ENCODE peak calls at places on chromosomes 2 and 18, in five cellular contexts. Z, T, U, B and N are unnamed samples.

GRCh38 chr2:126945118-126945517 is 46.4 kb downstream of the TEX51 start:
- DNase-seq in Z (no peak), T (no peak), U (no peak), B (no peak), N (no peak)

GRCh38 chr2:30708491-30709290 is 98.6 kb downstream of the CAPN13 start:
- DNase-seq in Z (no peak), T (peak), U (no peak), B (no peak), N (no peak)

GRCh38 chr2:180359522-180360282 is 352.6 kb upstream of the CWC22 start:
- DNase-seq in Z (no peak), T (no peak), U (no peak), B (no peak), N (no peak)

GRCh38 chr18:23503967-23504352 is 649 bp downstream of the RMC1 start:
- DNase-seq in Z (peak), T (peak), U (no peak), B (no peak), N (no peak)

GRCh38 chr2:108215794-108216211 is 24.0 kb upstream of the SULT1C3 start:
- DNase-seq in Z (no peak), T (peak), U (peak), B (no peak), N (no peak)

GRCh38 chr2:118738524-118739308 is 108.7 kb downstream of the EN1 start:
- DNase-seq in Z (no peak), T (peak), U (peak), B (peak), N (no peak)

GRCh38 chr2:64455545-64455944 is 1.6 kb downstream of the LGALSL start:
- DNase-seq in Z (no peak), T (no peak), U (no peak), B (no peak), N (no peak)

GRCh38 chr2:28395334-28396061 is 2.8 kb downstream of the FOSL2 start:
- DNase-seq in Z (no peak), T (peak), U (peak), B (peak), N (no peak)

GRCh38 chr2:3779650-3780049 is 76.3 kb downstream of the DCDC2C start:
- DNase-seq in Z (no peak), T (no peak), U (no peak), B (no peak), N (no peak)

GRCh38 chr2:218039171-218039570 is 29.9 kb upstream of the RUFY4 start:
- DNase-seq in Z (no peak), T (peak), U (no peak), B (no peak), N (no peak)

GRCh38 chr2:56132138-56132537 is 51.7 kb upstream of the CCDC85A start:
- DNase-seq in Z (no peak), T (peak), U (no peak), B (no peak), N (no peak)

GRCh38 chr2:188449570-188449969 is 157.9 kb downstream of the GULP1 start:
- DNase-seq in Z (no peak), T (no peak), U (no peak), B (no peak), N (no peak)

GRCh38 chr2:147495741-147496140 is 349.1 kb upstream of the ACVR2A start:
- DNase-seq in Z (no peak), T (no peak), U (no peak), B (no peak), N (no peak)

GRCh38 chr2:219434718-219435525 is at the start of gene SPEG:
- DNase-seq in Z (no peak), T (no peak), U (no peak), B (peak), N (no peak)

GRCh38 chr2:42962521-42962953 is 170.2 kb upstream of the HAAO start:
- DNase-seq in Z (peak), T (peak), U (no peak), B (no peak), N (no peak)

GRCh38 chr2:42136832-42137821 is 32.0 kb upstream of the EML4 start:
- DNase-seq in Z (no peak), T (no peak), U (no peak), B (no peak), N (no peak)

DNA sequence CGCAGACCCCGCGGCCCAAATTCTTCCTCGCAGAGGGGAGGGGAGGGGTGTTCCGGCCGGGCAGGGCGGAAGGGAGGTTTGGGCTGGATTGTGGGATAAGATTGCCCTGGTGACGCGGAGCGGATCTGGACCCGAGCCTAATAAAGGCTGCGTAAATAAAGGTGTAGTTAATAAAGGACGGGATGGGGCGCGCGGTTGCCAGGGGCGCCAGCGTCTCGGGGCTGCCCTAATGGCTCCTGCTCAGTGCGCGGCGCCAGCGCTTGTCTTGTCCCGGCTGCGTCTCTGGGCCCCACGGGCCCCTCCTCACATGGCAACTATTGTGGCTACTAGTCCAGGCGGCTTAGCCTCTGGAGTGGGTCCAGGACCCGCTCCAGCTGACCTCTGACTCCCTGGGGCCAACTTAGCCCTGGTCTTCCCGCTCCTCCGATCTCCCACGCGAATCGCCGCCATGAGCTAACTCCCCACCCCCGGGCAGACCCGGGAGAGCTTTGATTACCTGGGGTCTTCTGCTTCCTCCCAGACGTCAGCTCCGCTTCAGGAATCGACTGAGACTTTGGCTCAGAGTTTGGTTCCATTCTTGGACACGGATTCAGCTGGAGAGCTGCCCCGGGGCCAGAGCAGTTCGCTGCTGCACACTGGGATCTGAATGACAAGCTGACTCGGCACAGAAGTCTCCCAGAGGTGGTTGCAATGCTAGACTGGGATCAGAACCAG is 36.5 kb downstream of the SLC25A52 start:
- DNase-seq in Z (no peak), T (peak), U (peak), B (peak), N (peak)
- H3K4me3 ChIP-seq in Z (peak), T (peak), U (peak), B (peak), N (peak)

DNA sequence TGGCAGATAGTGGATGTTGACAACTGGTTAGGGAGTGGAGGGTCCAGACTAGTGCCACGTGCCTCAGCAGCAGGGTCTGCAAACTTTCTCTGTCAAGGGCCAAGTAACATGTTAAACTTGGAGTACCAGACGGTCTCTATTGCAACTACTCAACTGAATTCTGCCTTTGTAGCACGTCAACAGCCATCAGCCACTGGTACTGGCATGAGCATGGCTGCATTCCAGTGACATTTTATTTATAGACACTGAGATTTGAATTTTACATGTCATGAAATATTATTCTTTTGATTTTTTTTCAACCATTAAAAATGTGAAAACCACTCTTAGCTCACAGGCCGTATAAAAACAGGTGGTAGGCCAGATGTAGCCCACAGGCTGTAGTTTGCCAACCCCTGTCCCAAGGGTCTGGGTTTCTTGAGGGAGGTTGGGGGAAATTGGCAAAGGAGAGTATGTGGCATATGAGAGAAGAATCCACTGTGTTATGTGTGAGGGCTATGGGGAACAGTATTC is 199.7 kb downstream of the TPGS2 start:
- DNase-seq in Z (no peak), T (no peak), U (no peak), B (no peak), N (no peak)
- H3K4me3 ChIP-seq in Z (no peak), T (peak), U (no peak), B (no peak), N (no peak)

DNA sequence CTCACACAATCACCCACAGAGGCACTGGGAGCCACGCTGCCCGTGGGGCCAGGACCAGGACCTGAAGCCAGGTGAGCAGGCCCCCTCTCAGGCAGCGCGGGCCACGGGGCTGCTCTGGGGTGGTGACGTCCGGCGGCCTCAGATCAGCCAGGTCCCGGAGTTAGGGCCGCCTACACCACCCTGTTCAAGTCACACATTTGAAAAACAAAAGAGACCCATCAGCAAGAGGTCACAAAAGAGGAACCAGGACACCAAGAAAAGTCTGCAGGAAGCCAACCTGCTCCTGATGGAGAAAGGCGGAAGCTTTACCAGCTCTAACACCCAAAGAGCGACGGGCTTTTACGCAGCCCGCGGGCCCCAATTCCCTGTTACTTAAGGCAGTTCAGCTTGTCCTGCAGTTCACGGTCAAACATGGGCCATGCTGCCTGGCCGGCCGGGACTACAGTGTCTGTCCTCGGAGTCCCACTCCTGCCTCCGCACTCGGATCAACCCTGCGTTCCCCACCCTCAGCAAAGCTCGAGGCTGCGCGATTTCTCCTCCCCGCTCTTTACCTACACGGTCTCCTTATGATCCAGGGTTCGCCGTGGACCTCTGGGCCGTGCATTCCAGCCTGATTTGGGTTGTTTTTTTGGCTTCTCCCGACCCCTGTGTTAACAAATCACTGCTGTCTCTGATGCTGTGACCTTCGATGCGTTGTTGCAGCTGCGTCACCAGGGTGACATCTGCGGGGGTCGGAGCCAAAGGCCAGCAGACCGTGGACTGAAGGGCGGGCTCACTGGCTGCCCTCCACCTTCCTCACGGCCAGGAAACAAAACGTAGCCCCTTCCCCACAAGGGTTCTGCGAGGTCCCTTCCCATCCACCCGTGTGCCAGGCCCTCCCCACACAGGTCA is 31.0 kb downstream of the SNORC start:
- DNase-seq in Z (no peak), T (no peak), U (no peak), B (no peak), N (peak)
- H3K4me3 ChIP-seq in Z (no peak), T (no peak), U (no peak), B (no peak), N (no peak)

GRCh38 chr2:169345507-169346120 is 16.7 kb downstream of the LRP2 start:
- DNase-seq in Z (no peak), T (no peak), U (no peak), B (no peak), N (no peak)
- H3K4me3 ChIP-seq in Z (no peak), T (no peak), U (no peak), B (no peak), N (peak)

GRCh38 chr2:95299961-95300360 is 2.8 kb downstream of the KCNIP3 start:
- DNase-seq in Z (no peak), T (no peak), U (no peak), B (no peak), N (no peak)

GRCh38 chr2:95296036-95296435 is 1.1 kb upstream of the KCNIP3 start:
- DNase-seq in Z (no peak), T (no peak), U (no peak), B (no peak), N (peak)

GRCh38 chr2:95298471-95299111 is 1.4 kb downstream of the KCNIP3 start:
- DNase-seq in Z (no peak), T (no peak), U (no peak), B (no peak), N (no peak)

GRCh38 chr2:95297088-95297487 is at the start of gene KCNIP3:
- DNase-seq in Z (no peak), T (no peak), U (no peak), B (no peak), N (peak)

DNA sequence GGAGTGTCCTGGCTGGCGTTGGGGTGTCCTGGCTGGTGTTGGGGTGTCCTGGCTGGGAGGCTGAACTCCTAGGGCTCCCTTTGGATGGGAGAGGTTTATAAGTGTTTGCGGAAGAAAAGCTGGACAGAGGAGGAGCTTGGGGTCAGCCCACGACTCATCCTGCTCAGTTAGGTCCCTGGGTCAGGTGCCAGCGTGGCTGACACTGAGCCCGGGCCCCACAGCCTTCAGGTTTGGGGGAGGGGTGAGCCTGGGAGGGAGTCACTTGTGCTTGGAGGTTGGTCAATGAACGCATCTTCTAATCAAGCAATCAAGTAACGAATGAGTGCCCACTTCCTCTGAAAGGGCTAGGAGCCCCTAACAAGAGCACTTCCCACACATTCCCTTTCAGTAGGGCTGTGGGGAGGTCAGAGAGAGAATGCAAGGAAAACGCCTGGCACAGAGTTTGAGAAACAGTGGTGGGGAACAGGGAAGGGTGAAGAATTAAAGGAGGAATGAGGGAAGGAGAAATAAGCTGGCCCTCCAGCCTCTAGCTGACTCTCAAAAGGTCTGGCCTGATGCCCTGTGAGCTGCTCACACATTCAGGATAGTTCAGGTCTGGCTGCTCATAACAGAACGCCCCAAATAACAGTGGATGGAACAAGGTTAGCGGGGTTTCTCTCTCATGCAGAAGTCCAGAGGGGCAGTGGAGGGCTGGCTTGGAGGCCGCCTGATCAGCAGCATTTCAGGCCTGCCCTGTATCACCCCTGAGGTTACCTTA is 670 bp downstream of the KCNIP3 start:
- DNase-seq in Z (no peak), T (no peak), U (no peak), B (no peak), N (no peak)
- H3K4me3 ChIP-seq in Z (no peak), T (no peak), U (no peak), B (no peak), N (peak)

DNA sequence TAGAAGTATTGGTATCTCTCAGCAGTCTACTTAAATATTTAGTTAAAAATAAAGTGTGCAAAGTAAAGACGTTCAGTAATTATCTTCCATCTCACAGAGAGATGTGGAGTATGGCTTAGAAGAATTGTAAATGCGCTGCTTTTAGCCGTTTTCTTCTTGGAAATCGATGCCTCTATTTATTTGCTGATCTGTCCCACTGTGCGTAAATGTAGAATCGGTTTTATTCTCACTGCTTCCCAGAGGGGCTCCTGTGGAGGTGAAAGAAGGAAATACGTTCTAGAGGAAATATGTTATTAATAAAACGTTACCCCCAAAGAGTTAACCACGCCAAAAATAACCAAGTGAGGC is 1.9 kb downstream of the NPAS2 start:
- DNase-seq in Z (no peak), T (no peak), U (no peak), B (no peak), N (no peak)
- H3K4me3 ChIP-seq in Z (no peak), T (no peak), U (peak), B (no peak), N (peak)

DNA sequence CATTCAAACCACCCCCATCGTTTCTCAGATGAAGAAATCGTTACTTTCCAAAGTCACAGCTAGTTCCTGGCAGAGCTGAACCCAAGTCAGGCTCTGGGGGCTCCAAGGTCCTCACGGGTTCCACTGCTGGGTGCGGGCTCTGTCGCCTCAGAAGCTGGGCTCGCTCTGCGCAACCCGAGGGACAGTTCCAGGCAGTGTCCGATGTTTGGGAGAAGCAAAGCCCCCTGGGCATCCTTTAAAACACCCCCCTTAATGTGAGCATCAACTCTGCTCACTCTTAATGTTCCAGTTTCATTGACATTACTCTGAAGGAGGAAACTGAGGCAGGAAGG is 796 bp downstream of the AOX1 start:
- DNase-seq in Z (no peak), T (no peak), U (no peak), B (no peak), N (no peak)
- H3K4me3 ChIP-seq in Z (no peak), T (peak), U (peak), B (peak), N (peak)

DNA sequence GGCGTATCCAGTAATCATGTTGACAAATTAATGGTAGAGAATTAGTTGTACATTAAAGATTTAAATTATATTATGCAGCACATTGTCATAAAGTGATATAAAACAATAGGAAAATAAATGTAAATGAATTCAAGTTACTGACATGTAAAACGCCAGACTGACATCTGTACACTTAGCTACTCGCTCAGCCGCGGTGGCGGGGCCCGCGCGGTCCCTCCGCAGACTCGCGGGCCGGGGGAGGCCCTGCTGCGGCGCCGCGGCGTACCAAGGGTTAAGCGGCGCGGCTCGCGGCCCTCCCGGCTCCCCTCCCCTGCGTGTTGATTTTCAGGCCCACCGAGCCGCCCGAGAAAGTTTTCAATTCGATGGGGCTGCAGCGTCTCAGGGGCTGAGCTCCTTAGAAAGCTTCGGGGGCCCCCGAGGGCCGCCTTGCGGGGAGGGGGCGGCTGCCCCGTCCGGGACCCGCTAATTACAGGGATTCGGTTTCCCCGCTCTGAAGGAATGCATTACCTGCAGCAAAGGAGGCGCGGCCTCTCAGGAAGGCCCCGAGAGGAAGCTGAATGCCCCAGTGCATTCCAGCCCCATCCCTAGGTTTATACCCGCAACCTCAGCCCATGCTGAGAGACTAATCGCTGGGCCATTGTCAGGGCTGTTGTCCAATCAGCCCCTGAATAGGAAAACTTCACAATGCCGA is 138.9 kb upstream of the SIX3 start:
- DNase-seq in Z (no peak), T (no peak), U (no peak), B (no peak), N (no peak)
- H3K4me3 ChIP-seq in Z (no peak), T (no peak), U (no peak), B (no peak), N (peak)